ENCODE peak calls at places on chromosomes 12 and 14, in ten cellular contexts. K, H, R, A, W, L, N, I, O and Q are unnamed samples.

GRCh38 chr12:14930299-14930698 is 8.0 kb downstream of the ERP27 start:
- DNase-seq in K (no peak), H (no peak), R (no peak), A (no peak), W (no peak), L (no peak), N (no peak), I (no peak), O (peak), Q (no peak)

GRCh38 chr12:124410354-124411175 is 115.7 kb downstream of the RFLNA start:
- DNase-seq in K (no peak), H (no peak), R (no peak), A (no peak), W (no peak), L (no peak), N (no peak), I (no peak), O (no peak), Q (no peak)

GRCh38 chr12:100229876-100230275 is 29.3 kb downstream of the ACTR6 start:
- DNase-seq in K (no peak), H (no peak), R (no peak), A (no peak), W (no peak), L (no peak), N (peak), I (no peak), O (no peak), Q (peak)

GRCh38 chr14:36941783-36942521 is 230.5 kb downstream of the SLC25A21 start:
- DNase-seq in K (no peak), H (peak), R (peak), A (peak), W (peak), L (peak), N (peak), I (peak), O (peak), Q (peak)

GRCh38 chr12:99387661-99388060 is 259.9 kb upstream of the GARIN6 start:
- DNase-seq in K (no peak), H (no peak), R (no peak), A (no peak), W (no peak), L (no peak), N (no peak), I (no peak), O (no peak), Q (no peak)

GRCh38 chr14:22606380-22606779 is 8.3 kb downstream of the ABHD4 start:
- DNase-seq in K (no peak), H (peak), R (no peak), A (no peak), W (no peak), L (no peak), N (no peak), I (no peak), O (no peak), Q (no peak)

GRCh38 chr12:30417697-30418231 is 277.9 kb downstream of the IPO8 start:
- DNase-seq in K (no peak), H (no peak), R (no peak), A (no peak), W (no peak), L (no peak), N (no peak), I (no peak), O (peak), Q (no peak)

GRCh38 chr12:131101703-131102492 is 148.2 kb downstream of the ADGRD1 start:
- DNase-seq in K (no peak), H (no peak), R (no peak), A (no peak), W (no peak), L (no peak), N (peak), I (no peak), O (no peak), Q (peak)

GRCh38 chr12:43579240-43579639 is 27.2 kb upstream of the ADAMTS20 start:
- DNase-seq in K (no peak), H (no peak), R (no peak), A (no peak), W (no peak), L (no peak), N (no peak), I (no peak), O (peak), Q (no peak)

GRCh38 chr12:122856999-122857671 is 21.9 kb downstream of the HIP1R start:
- DNase-seq in K (no peak), H (no peak), R (no peak), A (no peak), W (no peak), L (no peak), N (no peak), I (peak), O (no peak), Q (no peak)

GRCh38 chr14:90510208-90510607 is 113.4 kb downstream of the CALM1 start:
- DNase-seq in K (no peak), H (no peak), R (no peak), A (no peak), W (peak), L (peak), N (peak), I (no peak), O (no peak), Q (no peak)

GRCh38 chr12:47222592-47222959 is 142.8 kb upstream of the AMIGO2 start:
- DNase-seq in K (no peak), H (no peak), R (no peak), A (no peak), W (no peak), L (no peak), N (no peak), I (no peak), O (no peak), Q (no peak)

GRCh38 chr12:48156648-48157015 is 683 bp downstream of the ASB8 start:
- DNase-seq in K (no peak), H (no peak), R (no peak), A (no peak), W (no peak), L (no peak), N (no peak), I (no peak), O (no peak), Q (peak)

GRCh38 chr12:2453807-2454177 is 341.0 kb upstream of the FKBP4 start:
- DNase-seq in K (no peak), H (no peak), R (no peak), A (no peak), W (no peak), L (no peak), N (no peak), I (no peak), O (no peak), Q (peak)

GRCh38 chr12:3342051-3342450 is 149.0 kb upstream of the PRMT8 start:
- DNase-seq in K (no peak), H (peak), R (peak), A (no peak), W (no peak), L (peak), N (no peak), I (no peak), O (peak), Q (peak)

GRCh38 chr14:105467249-105467941 is 7.2 kb upstream of the CRIP2 start:
- DNase-seq in K (no peak), H (no peak), R (no peak), A (no peak), W (no peak), L (no peak), N (no peak), I (no peak), O (no peak), Q (no peak)

GRCh38 chr14:105468621-105469241 is 5.9 kb upstream of the CRIP2 start:
- DNase-seq in K (no peak), H (no peak), R (no peak), A (no peak), W (no peak), L (peak), N (no peak), I (no peak), O (no peak), Q (no peak)

GRCh38 chr14:105465209-105466031 is 9.2 kb upstream of the CRIP2 start:
- DNase-seq in K (no peak), H (no peak), R (no peak), A (no peak), W (no peak), L (no peak), N (no peak), I (no peak), O (no peak), Q (no peak)

GRCh38 chr14:105467942-105468471 is 6.6 kb upstream of the CRIP2 start:
- DNase-seq in K (no peak), H (no peak), R (no peak), A (no peak), W (no peak), L (no peak), N (no peak), I (no peak), O (no peak), Q (no peak)

DNA sequence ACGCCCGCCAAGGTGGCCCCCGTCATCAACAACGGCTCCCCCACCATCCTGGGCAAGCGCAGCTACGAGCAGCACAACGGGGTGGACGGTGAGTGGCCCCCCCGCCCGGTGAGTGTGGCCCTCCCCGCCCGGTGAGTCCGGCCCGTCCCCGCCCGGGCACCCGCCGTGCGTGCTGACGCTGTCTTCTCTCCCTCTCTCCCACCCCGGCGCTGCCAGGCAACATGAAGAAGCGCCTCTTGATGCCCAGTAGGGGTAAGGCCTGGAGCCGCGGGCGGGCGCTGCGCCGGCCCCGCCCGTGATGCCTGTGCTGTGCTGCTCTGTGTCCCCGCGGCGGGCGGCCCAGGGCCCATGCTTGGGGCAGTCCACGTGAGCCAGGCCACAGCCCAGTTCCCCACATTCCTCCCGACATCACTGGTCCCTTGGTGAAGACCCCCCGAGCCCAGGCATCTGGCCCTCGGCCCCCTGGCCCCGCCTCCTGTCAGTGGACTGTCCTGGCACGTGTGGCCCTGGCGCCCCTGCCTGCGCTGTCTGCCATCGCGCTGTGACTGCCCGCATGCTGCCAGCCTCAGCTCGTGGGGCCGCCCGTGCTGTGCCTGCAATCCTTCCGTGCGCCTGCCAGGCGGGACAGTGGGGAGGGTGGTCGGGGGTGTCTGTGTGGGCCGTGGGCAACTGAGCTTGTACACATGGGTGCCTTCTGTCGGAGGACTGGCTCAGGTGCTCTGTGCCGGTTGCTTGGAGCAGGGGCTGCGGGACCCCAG is 8.0 kb upstream of the CRIP2 start:
- DNase-seq in K (no peak), H (no peak), R (no peak), A (no peak), W (no peak), L (no peak), N (no peak), I (no peak), O (no peak), Q (no peak)
- TF ChIP-seq POLR2A in K (no peak), H (no peak), R (no peak), A (no peak), W (no peak), L (no peak), N (no peak), I (no peak), O (no peak), Q (no peak)

DNA sequence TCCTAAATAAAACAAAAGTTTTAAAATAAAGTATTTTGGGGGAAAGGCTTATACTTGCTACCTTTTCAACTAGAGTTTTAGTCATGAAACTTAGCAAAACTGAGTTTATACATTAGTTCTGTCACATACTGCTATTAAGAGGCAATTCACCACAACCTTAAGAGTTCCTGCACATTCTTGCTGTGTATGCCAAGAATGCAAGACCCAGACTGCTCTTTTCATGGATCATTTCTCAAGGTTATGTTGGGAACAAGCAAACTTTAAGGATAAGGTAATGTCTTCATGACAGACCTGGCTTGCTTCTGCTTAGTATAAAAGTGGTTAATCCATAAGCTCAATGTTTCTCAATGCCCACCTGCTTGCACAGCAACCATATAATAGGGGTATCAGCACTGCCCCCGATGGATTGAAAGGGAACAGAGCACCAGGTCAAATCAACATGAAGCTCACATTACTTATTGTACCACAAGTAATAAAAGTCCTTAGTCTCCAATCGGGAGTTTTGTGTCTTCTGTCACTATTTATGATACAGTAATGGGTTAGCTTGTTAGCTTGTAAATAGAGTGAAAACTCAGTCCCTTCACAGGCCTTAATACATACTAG is 67.6 kb downstream of the KIF21A start:
- DNase-seq in K (no peak), H (no peak), R (no peak), A (no peak), W (no peak), L (no peak), N (no peak), I (no peak), O (no peak), Q (peak)
- TF ChIP-seq CTCF in K (no peak), H (no peak), R (no peak), A (no peak), W (peak), L (no peak), N (no peak), I (no peak), O (no peak), Q (peak)

GRCh38 chr12:31591308-31591901 is 469 bp upstream of the DENND5B start:
- DNase-seq in K (no peak), H (peak), R (peak), A (peak), W (peak), L (no peak), N (no peak), I (no peak), O (peak), Q (peak)

GRCh38 chr12:31588976-31589375 is 2.0 kb downstream of the DENND5B start:
- DNase-seq in K (no peak), H (no peak), R (no peak), A (no peak), W (no peak), L (no peak), N (no peak), I (no peak), O (peak), Q (no peak)

GRCh38 chr12:31589582-31589895 is 1.4 kb downstream of the DENND5B start:
- DNase-seq in K (no peak), H (no peak), R (no peak), A (no peak), W (no peak), L (no peak), N (no peak), I (peak), O (peak), Q (no peak)

GRCh38 chr12:31590730-31591307 is at the start of gene DENND5B:
- DNase-seq in K (no peak), H (peak), R (peak), A (peak), W (peak), L (peak), N (peak), I (peak), O (peak), Q (peak)

GRCh38 chr12:31589896-31590729 is 823 bp downstream of the DENND5B start:
- DNase-seq in K (no peak), H (peak), R (peak), A (peak), W (peak), L (peak), N (peak), I (peak), O (peak), Q (peak)
- TF ChIP-seq POLR2A in K (no peak), H (no peak), R (peak), A (no peak), W (peak), L (no peak), N (no peak), I (no peak), O (no peak), Q (peak)

GRCh38 chr12:27807063-27807703 is 27.1 kb upstream of the MANSC4 start:
- DNase-seq in K (no peak), H (no peak), R (no peak), A (no peak), W (no peak), L (no peak), N (no peak), I (no peak), O (no peak), Q (no peak)
- TF ChIP-seq CTCF in K (no peak), H (no peak), R (no peak), A (no peak), W (no peak), L (no peak), N (no peak), I (no peak), O (no peak), Q (no peak)

DNA sequence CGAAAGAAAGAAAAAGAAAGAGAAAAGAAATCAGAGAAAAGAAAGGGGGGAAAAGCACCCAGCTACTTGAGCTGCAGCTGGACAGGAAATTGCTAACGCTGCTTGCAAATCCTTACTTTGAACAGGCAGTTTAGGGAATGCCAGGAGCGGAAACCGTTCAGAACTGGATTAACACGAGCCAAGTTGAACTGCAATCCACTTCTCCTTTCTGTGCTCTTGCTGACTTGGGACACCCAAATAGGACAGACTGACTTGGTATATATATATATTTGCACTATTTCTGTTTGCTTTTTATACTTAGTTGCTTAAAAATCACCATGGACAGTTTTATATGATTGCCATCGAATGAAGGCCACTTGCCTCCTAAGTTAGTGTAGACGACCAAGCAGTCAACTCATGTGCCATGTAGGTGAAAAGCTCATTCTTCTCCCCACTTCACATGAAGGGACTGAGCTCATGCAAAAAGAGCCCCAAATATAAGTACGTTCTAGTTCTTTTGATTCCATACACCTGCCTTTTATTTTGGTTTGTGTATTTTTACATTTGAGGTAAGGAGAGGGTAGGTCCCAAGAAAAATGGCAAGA is 5.5 kb downstream of the DUSP6 start:
- DNase-seq in K (no peak), H (no peak), R (peak), A (peak), W (no peak), L (no peak), N (peak), I (no peak), O (peak), Q (peak)
- TF ChIP-seq POLR2A in K (no peak), H (no peak), R (no peak), A (no peak), W (no peak), L (no peak), N (no peak), I (no peak), O (peak), Q (peak)

GRCh38 chr14:51653096-51653814 is 1.5 kb downstream of the FRMD6 start:
- DNase-seq in K (no peak), H (peak), R (no peak), A (no peak), W (no peak), L (no peak), N (no peak), I (no peak), O (peak), Q (peak)
- TF ChIP-seq CTCF in K (no peak), H (peak), R (peak), A (peak), W (peak), L (peak), N (no peak), I (no peak), O (no peak), Q (no peak)

DNA sequence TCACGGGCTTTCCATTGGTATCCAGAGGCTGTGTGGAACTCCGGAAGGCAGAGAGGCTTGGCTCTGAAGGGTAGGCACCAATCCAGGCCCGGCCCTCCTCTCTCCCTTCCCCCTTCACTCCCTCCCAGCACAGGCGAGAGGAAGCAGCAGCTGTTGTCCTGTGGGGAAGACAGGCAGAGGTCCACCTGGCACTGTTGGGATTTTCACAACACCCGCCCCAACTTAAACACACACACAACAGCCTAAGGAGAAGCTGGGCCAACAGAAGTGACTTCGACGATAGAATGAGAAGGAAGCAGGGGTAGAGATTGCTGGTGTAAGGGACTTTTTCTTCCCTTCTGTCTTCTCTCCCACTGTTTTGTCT is 3.1 kb upstream of the RNASE7 start:
- DNase-seq in K (peak), H (no peak), R (peak), A (peak), W (peak), L (peak), N (peak), I (peak), O (peak), Q (no peak)
- TF ChIP-seq POLR2A in K (no peak), H (no peak), R (peak), A (peak), W (no peak), L (no peak), N (no peak), I (no peak), O (no peak), Q (no peak)